ENCODE peak calls at places on chromosomes 4 and X, in eight cellular contexts. One of them, this sample, is unnamed. For H3K4me1, the result is how much of the 10 kb centered on the place peaks cover.

GRCh38 chr4:88144866-88145300 is 13.6 kb downstream of the ABCG2 start:
- DNase-seq in IMR-90: no peak
- DNase-seq in A549: no peak
- DNase-seq in Peyer's patch: no peak
- DNase-seq in hepatocyte: peak
- DNase-seq in tibial nerve: no peak
- DNase-seq in Panc1: no peak
- DNase-seq in OCI-LY7: no peak
- DNase-seq in this sample: peak

GRCh38 chr4:3756343-3757059 is 9.7 kb upstream of the ADRA2C start:
- DNase-seq in IMR-90: no peak
- DNase-seq in A549: peak
- DNase-seq in Peyer's patch: no peak
- DNase-seq in hepatocyte: no peak
- DNase-seq in tibial nerve: no peak
- DNase-seq in Panc1: no peak
- DNase-seq in OCI-LY7: no peak
- DNase-seq in this sample: no peak

GRCh38 chr4:70714061-70714468 is 7.7 kb upstream of the RUFY3 start:
- DNase-seq in IMR-90: peak
- DNase-seq in A549: no peak
- DNase-seq in Peyer's patch: no peak
- DNase-seq in hepatocyte: peak
- DNase-seq in tibial nerve: no peak
- DNase-seq in Panc1: no peak
- DNase-seq in OCI-LY7: no peak
- DNase-seq in this sample: no peak

GRCh38 chr4:128782076-128782715 is 27.3 kb upstream of the JADE1 start:
- DNase-seq in IMR-90: peak
- DNase-seq in A549: no peak
- DNase-seq in Peyer's patch: peak
- DNase-seq in hepatocyte: no peak
- DNase-seq in tibial nerve: peak
- DNase-seq in Panc1: no peak
- DNase-seq in OCI-LY7: peak
- DNase-seq in this sample: no peak

GRCh38 chr4:124946696-124947095 is 234.2 kb upstream of the ANKRD50 start:
- DNase-seq in IMR-90: no peak
- DNase-seq in A549: no peak
- DNase-seq in Peyer's patch: no peak
- DNase-seq in hepatocyte: no peak
- DNase-seq in tibial nerve: no peak
- DNase-seq in Panc1: no peak
- DNase-seq in OCI-LY7: no peak
- DNase-seq in this sample: no peak

GRCh38 chrX:96407501-96407900 is 277.1 kb upstream of the DIAPH2 start:
- DNase-seq in IMR-90: peak
- DNase-seq in A549: peak
- DNase-seq in Peyer's patch: no peak
- DNase-seq in hepatocyte: peak
- DNase-seq in tibial nerve: peak
- DNase-seq in Panc1: no peak
- DNase-seq in OCI-LY7: no peak
- DNase-seq in this sample: peak

GRCh38 chr4:4766570-4766969 is 92.9 kb upstream of the MSX1 start:
- DNase-seq in IMR-90: no peak
- DNase-seq in A549: no peak
- DNase-seq in Peyer's patch: no peak
- DNase-seq in hepatocyte: no peak
- DNase-seq in tibial nerve: no peak
- DNase-seq in Panc1: no peak
- DNase-seq in OCI-LY7: no peak
- DNase-seq in this sample: no peak

GRCh38 chr4:19752600-19752999 is 499.1 kb upstream of the SLIT2 start:
- DNase-seq in IMR-90: no peak
- DNase-seq in A549: no peak
- DNase-seq in Peyer's patch: no peak
- DNase-seq in hepatocyte: no peak
- DNase-seq in tibial nerve: no peak
- DNase-seq in Panc1: no peak
- DNase-seq in OCI-LY7: no peak
- DNase-seq in this sample: no peak

GRCh38 chr4:11397146-11397545 is 31.5 kb downstream of the HS3ST1 start:
- DNase-seq in IMR-90: no peak
- DNase-seq in A549: no peak
- DNase-seq in Peyer's patch: no peak
- DNase-seq in hepatocyte: peak
- DNase-seq in tibial nerve: no peak
- DNase-seq in Panc1: no peak
- DNase-seq in OCI-LY7: no peak
- DNase-seq in this sample: peak

GRCh38 chrX:85590638-85591037 is 211.2 kb upstream of the POF1B start:
- DNase-seq in IMR-90: no peak
- DNase-seq in A549: no peak
- DNase-seq in Peyer's patch: no peak
- DNase-seq in hepatocyte: no peak
- DNase-seq in tibial nerve: no peak
- DNase-seq in Panc1: no peak
- DNase-seq in OCI-LY7: no peak
- DNase-seq in this sample: peak

GRCh38 chr4:55312491-55313101 is 33.4 kb upstream of the SRD5A3 start:
- DNase-seq in IMR-90: peak
- DNase-seq in A549: no peak
- DNase-seq in Peyer's patch: no peak
- DNase-seq in hepatocyte: peak
- DNase-seq in tibial nerve: peak
- DNase-seq in Panc1: peak
- DNase-seq in OCI-LY7: peak
- DNase-seq in this sample: peak

GRCh38 chrX:371907-372306 is 14.8 kb downstream of the PPP2R3B start:
- DNase-seq in IMR-90: no peak
- DNase-seq in A549: no peak
- DNase-seq in Peyer's patch: no peak
- DNase-seq in hepatocyte: no peak
- DNase-seq in tibial nerve: no peak
- DNase-seq in Panc1: no peak
- DNase-seq in OCI-LY7: peak
- DNase-seq in this sample: no peak

GRCh38 chrX:23079347-23079746 is 79.6 kb downstream of the DDX53 start:
- DNase-seq in IMR-90: no peak
- DNase-seq in A549: no peak
- DNase-seq in Peyer's patch: no peak
- DNase-seq in hepatocyte: no peak
- DNase-seq in tibial nerve: no peak
- DNase-seq in Panc1: no peak
- DNase-seq in OCI-LY7: no peak
- DNase-seq in this sample: no peak
- TF ChIP-seq CTCF in IMR-90: no peak
- TF ChIP-seq CTCF in A549: no peak
- TF ChIP-seq CTCF in Peyer's patch: no peak
- TF ChIP-seq CTCF in hepatocyte: no peak
- TF ChIP-seq CTCF in tibial nerve: no peak
- TF ChIP-seq CTCF in Panc1: no peak
- TF ChIP-seq CTCF in OCI-LY7: peak
- TF ChIP-seq CTCF in this sample: no peak

GRCh38 chr4:118872181-118872580 is 16.5 kb upstream of the SYNPO2 start:
- DNase-seq in IMR-90: no peak
- DNase-seq in A549: no peak
- DNase-seq in Peyer's patch: no peak
- DNase-seq in hepatocyte: no peak
- DNase-seq in tibial nerve: no peak
- DNase-seq in Panc1: no peak
- DNase-seq in OCI-LY7: no peak
- DNase-seq in this sample: peak

GRCh38 chr4:118879409-118879808 is 9.2 kb upstream of the SYNPO2 start:
- DNase-seq in IMR-90: no peak
- DNase-seq in A549: no peak
- DNase-seq in Peyer's patch: no peak
- DNase-seq in hepatocyte: no peak
- DNase-seq in tibial nerve: no peak
- DNase-seq in Panc1: no peak
- DNase-seq in OCI-LY7: no peak
- DNase-seq in this sample: no peak

GRCh38 chr4:118881512-118882146 is 7.0 kb upstream of the SYNPO2 start:
- DNase-seq in IMR-90: no peak
- DNase-seq in A549: no peak
- DNase-seq in Peyer's patch: no peak
- DNase-seq in hepatocyte: no peak
- DNase-seq in tibial nerve: no peak
- DNase-seq in Panc1: no peak
- DNase-seq in OCI-LY7: no peak
- DNase-seq in this sample: peak

DNA sequence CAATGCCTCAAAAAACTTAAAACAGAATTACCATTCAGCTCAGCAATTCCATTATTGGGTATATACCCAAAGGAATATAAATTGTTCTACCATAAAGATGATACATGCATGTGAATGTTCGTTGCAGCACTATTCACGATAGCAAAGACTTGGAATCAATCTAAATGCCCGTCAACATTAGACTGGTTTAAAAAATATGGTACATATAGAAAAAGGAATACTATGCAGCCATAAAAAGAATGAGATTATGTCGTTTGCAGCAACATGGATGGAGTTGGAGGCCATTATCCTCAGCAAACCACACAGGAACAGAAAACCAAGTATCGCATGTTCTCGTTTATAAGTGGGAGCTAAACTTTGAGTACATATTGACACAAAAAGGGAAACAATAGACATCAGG is 10.9 kb upstream of the SYNPO2 start:
- DNase-seq in IMR-90: no peak
- DNase-seq in A549: no peak
- DNase-seq in Peyer's patch: no peak
- DNase-seq in hepatocyte: no peak
- DNase-seq in tibial nerve: no peak
- DNase-seq in Panc1: no peak
- DNase-seq in OCI-LY7: no peak
- DNase-seq in this sample: no peak
- H3K27ac ChIP-seq in IMR-90: no peak
- H3K27ac ChIP-seq in A549: no peak
- H3K27ac ChIP-seq in Peyer's patch: no peak
- H3K27ac ChIP-seq in hepatocyte: no peak
- H3K27ac ChIP-seq in tibial nerve: no peak
- H3K27ac ChIP-seq in Panc1: no peak
- H3K27ac ChIP-seq in OCI-LY7: no peak
- H3K27ac ChIP-seq in this sample: no peak

GRCh38 chr4:108087293-108087967 is 81.3 kb downstream of the LEF1 start:
- DNase-seq in IMR-90: no peak
- DNase-seq in A549: no peak
- DNase-seq in Peyer's patch: no peak
- DNase-seq in hepatocyte: no peak
- DNase-seq in tibial nerve: no peak
- DNase-seq in Panc1: no peak
- DNase-seq in OCI-LY7: no peak
- DNase-seq in this sample: no peak
- H3K4me1 ChIP-seq in IMR-90: under half
- H3K4me1 ChIP-seq in A549: under half
- H3K4me1 ChIP-seq in Peyer's patch: under half
- H3K4me1 ChIP-seq in hepatocyte: under half
- H3K4me1 ChIP-seq in tibial nerve: under half
- H3K4me1 ChIP-seq in Panc1: under half
- H3K4me1 ChIP-seq in OCI-LY7: under half
- H3K4me1 ChIP-seq in this sample: under half

GRCh38 chrX:109839694-109840358 is 106.8 kb upstream of the ACSL4 start:
- DNase-seq in IMR-90: no peak
- DNase-seq in A549: peak
- DNase-seq in Peyer's patch: no peak
- DNase-seq in hepatocyte: peak
- DNase-seq in tibial nerve: no peak
- DNase-seq in Panc1: no peak
- DNase-seq in OCI-LY7: no peak
- DNase-seq in this sample: peak
- TF ChIP-seq CTCF in IMR-90: no peak
- TF ChIP-seq CTCF in A549: no peak
- TF ChIP-seq CTCF in Peyer's patch: no peak
- TF ChIP-seq CTCF in hepatocyte: no peak
- TF ChIP-seq CTCF in tibial nerve: no peak
- TF ChIP-seq CTCF in Panc1: no peak
- TF ChIP-seq CTCF in OCI-LY7: no peak
- TF ChIP-seq CTCF in this sample: peak

GRCh38 chr4:186023975-186024374 is 45.0 kb upstream of the TLR3 start:
- DNase-seq in IMR-90: no peak
- DNase-seq in A549: no peak
- DNase-seq in Peyer's patch: no peak
- DNase-seq in hepatocyte: no peak
- DNase-seq in tibial nerve: no peak
- DNase-seq in Panc1: no peak
- DNase-seq in OCI-LY7: no peak
- DNase-seq in this sample: no peak

GRCh38 chr4:186021461-186022167 is 47.3 kb upstream of the TLR3 start:
- DNase-seq in IMR-90: peak
- DNase-seq in A549: peak
- DNase-seq in Peyer's patch: no peak
- DNase-seq in hepatocyte: peak
- DNase-seq in tibial nerve: no peak
- DNase-seq in Panc1: peak
- DNase-seq in OCI-LY7: peak
- DNase-seq in this sample: no peak

GRCh38 chr4:186027405-186027804 is 41.6 kb upstream of the TLR3 start:
- DNase-seq in IMR-90: no peak
- DNase-seq in A549: no peak
- DNase-seq in Peyer's patch: peak
- DNase-seq in hepatocyte: peak
- DNase-seq in tibial nerve: no peak
- DNase-seq in Panc1: no peak
- DNase-seq in OCI-LY7: no peak
- DNase-seq in this sample: peak

GRCh38 chr4:186020793-186021407 is 48.1 kb upstream of the TLR3 start:
- DNase-seq in IMR-90: no peak
- DNase-seq in A549: no peak
- DNase-seq in Peyer's patch: no peak
- DNase-seq in hepatocyte: no peak
- DNase-seq in tibial nerve: no peak
- DNase-seq in Panc1: no peak
- DNase-seq in OCI-LY7: no peak
- DNase-seq in this sample: no peak

GRCh38 chr4:186024637-186025320 is 44.2 kb upstream of the TLR3 start:
- DNase-seq in IMR-90: no peak
- DNase-seq in A549: no peak
- DNase-seq in Peyer's patch: no peak
- DNase-seq in hepatocyte: no peak
- DNase-seq in tibial nerve: no peak
- DNase-seq in Panc1: no peak
- DNase-seq in OCI-LY7: no peak
- DNase-seq in this sample: no peak
- H3K27ac ChIP-seq in IMR-90: no peak
- H3K27ac ChIP-seq in A549: no peak
- H3K27ac ChIP-seq in Peyer's patch: no peak
- H3K27ac ChIP-seq in hepatocyte: no peak
- H3K27ac ChIP-seq in tibial nerve: no peak
- H3K27ac ChIP-seq in Panc1: no peak
- H3K27ac ChIP-seq in OCI-LY7: no peak
- H3K27ac ChIP-seq in this sample: no peak